ENCODE peak calls at places on chromosomes 16 and 17, in eight cellular contexts. P, Q, S, C, O, W, E and A are unnamed samples.

GRCh38 chr17:29107933-29108805 is 65.2 kb downstream of the PIPOX start:
- DNase-seq in O (no peak), Q (peak; percentile 31), W (no peak), P (no peak), E (no peak), C (no peak), S (no peak), A (no peak)

GRCh38 chr16:28321700-28322411 is 29.5 kb downstream of the SBK1 start:
- DNase-seq in E (peak; percentile 65), O (no peak), S (no peak), W (no peak), P (peak; percentile 13), Q (no peak), C (no peak), A (peak; percentile 74)

GRCh38 chr17:39404542-39405378 is 3.3 kb upstream of the FBXL20 start:
- DNase-seq in C (no peak), O (no peak), P (no peak), E (peak; percentile 55), W (no peak), S (no peak), Q (peak; percentile 76), A (peak; percentile 52)

GRCh38 chr17:43978078-43978477 is 24.3 kb upstream of the PYY start:
- DNase-seq in Q (no peak), P (no peak), E (no peak), C (no peak), S (no peak), W (no peak), O (no peak), A (no peak)

GRCh38 chr16:3009568-3010390 is 2.9 kb upstream of the CLDN9 start:
- DNase-seq in S (no peak), O (no peak), C (no peak), E (no peak), W (no peak), P (no peak), Q (peak; percentile 70), A (no peak)

GRCh38 chr16:17476414-17477259 is 5.9 kb upstream of the XYLT1 start:
- DNase-seq in S (no peak), C (no peak), Q (peak; percentile 70), W (no peak), E (peak; percentile 42), P (peak; percentile 72), O (peak; percentile 20), A (peak; percentile 67)

GRCh38 chr16:54291107-54291980 is 4.8 kb upstream of the IRX3 start:
- DNase-seq in S (no peak), C (no peak), O (no peak), Q (no peak), E (no peak), P (no peak), W (no peak), A (no peak)

GRCh38 chr16:86334062-86334461 is 176.3 kb upstream of the FOXF1 start:
- DNase-seq in C (no peak), O (no peak), P (no peak), Q (no peak), S (no peak), W (no peak), E (no peak), A (no peak)

GRCh38 chr17:19239544-19239943 is 2.4 kb downstream of the EPN2 start:
- DNase-seq in Q (no peak), P (no peak), W (no peak), E (no peak), O (no peak), C (no peak), S (no peak), A (peak; percentile 43)

GRCh38 chr16:869823-870641 is 69.5 kb upstream of the GNG13 start:
- DNase-seq in S (no peak), Q (no peak), P (no peak), W (no peak), E (no peak), O (no peak), C (no peak), A (no peak)

GRCh38 chr17:67211742-67212141 is 33.3 kb downstream of the HELZ start:
- DNase-seq in Q (peak; percentile 76), S (no peak), P (no peak), E (no peak), C (no peak), W (no peak), O (no peak), A (no peak)

GRCh38 chr17:57615836-57616235 is 129.3 kb downstream of the CCDC182 start:
- DNase-seq in S (no peak), Q (no peak), C (no peak), E (no peak), O (no peak), P (no peak), W (no peak), A (no peak)

GRCh38 chr16:85421338-85422123 is 191.6 kb upstream of the GSE1 start:
- DNase-seq in Q (no peak), O (no peak), S (peak; percentile 43), P (no peak), E (peak; percentile 1), W (no peak), C (no peak), A (peak; percentile 59)

GRCh38 chr17:76515291-76515949 is 14.2 kb upstream of the RHBDF2 start:
- DNase-seq in W (peak; percentile 62), Q (no peak), E (peak; percentile 88), C (no peak), P (no peak), S (peak; percentile 93), O (no peak), A (peak; percentile 92)

GRCh38 chr17:16952401-16952800 is 19.5 kb downstream of the TNFRSF13B start:
- DNase-seq in C (no peak), Q (no peak), P (no peak), E (no peak), O (no peak), W (no peak), S (peak; percentile 41), A (no peak)

GRCh38 chr16:76797457-76797856 is 393.5 kb upstream of the MON1B start:
- DNase-seq in W (no peak), P (no peak), E (no peak), Q (no peak), O (no peak), C (no peak), S (no peak), A (no peak)